ENCODE peak calls at places on chromosomes 12 and 14, in seven cellular contexts. H is RPMI8226; Q is coronary artery; R is CD4-positive, alpha-beta T cell; E is fibroblast of pulmonary artery; M is choroid plexus epithelial cell; S is stomach. K is an unnamed sample.

GRCh38 chr14:105389976-105390848 is 8.1 kb upstream of the TEX22 start:
- DNase-seq in S (no peak), Q (no peak), H (peak), R (no peak), E (no peak), M (no peak), K (no peak)

GRCh38 chr12:15575797-15576560 is 213.2 kb downstream of the EPS8 start:
- DNase-seq in M (no peak), R (no peak), H (no peak), Q (no peak), S (no peak), E (no peak), K (no peak)

GRCh38 chr14:64806202-64806861 is 73.4 kb downstream of the SPTB start:
- DNase-seq in E (peak), S (peak), Q (no peak), R (no peak), H (no peak), M (peak), K (no peak)

GRCh38 chr14:53715390-53715730 is 241.3 kb downstream of the BMP4 start:
- DNase-seq in M (peak), E (peak), R (no peak), H (no peak), Q (no peak), S (no peak), K (no peak)

GRCh38 chr12:83945871-83946270 is 966.7 kb downstream of the SLC6A15 start:
- DNase-seq in R (no peak), S (no peak), Q (no peak), H (peak), E (peak), M (peak), K (no peak)

GRCh38 chr12:114500775-114501473 is 95.0 kb upstream of the TBX5 start:
- DNase-seq in E (no peak), Q (no peak), S (no peak), M (no peak), R (no peak), H (no peak), K (no peak)

GRCh38 chr14:100658514-100658886 is 68.2 kb upstream of the DLK1 start:
- DNase-seq in M (no peak), H (peak), Q (no peak), R (no peak), E (no peak), S (no peak), K (no peak)

GRCh38 chr12:62900686-62901272 is 34.2 kb downstream of the PPM1H start:
- DNase-seq in E (no peak), H (no peak), S (no peak), R (no peak), M (no peak), Q (no peak), K (no peak)

GRCh38 chr12:46744256-46744655 is 81.5 kb downstream of the SLC38A4 start:
- DNase-seq in R (no peak), Q (no peak), S (no peak), H (no peak), E (no peak), M (no peak), K (no peak)

GRCh38 chr12:1994429-1995143 is 9.7 kb downstream of the DCP1B start:
- DNase-seq in E (no peak), M (no peak), H (no peak), Q (no peak), R (no peak), S (no peak), K (no peak)

GRCh38 chr14:39873793-39874192 is 441.6 kb upstream of the FBXO33 start:
- DNase-seq in Q (no peak), R (no peak), S (no peak), E (no peak), H (no peak), M (no peak), K (no peak)

GRCh38 chr12:1830981-1831930 is 10.9 kb downstream of the LRTM2 start:
- DNase-seq in M (peak), S (peak), E (peak), R (no peak), Q (no peak), H (peak), K (peak)

GRCh38 chr14:105877645-105878044 is 351.3 kb downstream of the TMEM121 start:
- DNase-seq in H (no peak), M (no peak), Q (no peak), R (no peak), S (peak), E (no peak), K (no peak)

GRCh38 chr12:64400041-64400440 is 4.2 kb upstream of the XPOT start:
- DNase-seq in M (peak), E (peak), S (no peak), R (no peak), H (no peak), Q (no peak), K (no peak)

GRCh38 chr14:99408971-99409289 is 71.7 kb downstream of the SETD3 start:
- DNase-seq in R (no peak), Q (no peak), M (no peak), H (no peak), S (no peak), E (no peak), K (no peak)